ENCODE peak calls at places on chromosomes 11 and 22, in five cellular contexts. R is fibroblast of gingiva, U is HTR-8/SVneo, F is transverse colon, Z is A172. T is an unnamed sample.

GRCh38 chr22:28141614-28142013 is 222.6 kb upstream of the PITPNB start:
- DNase-seq in U (no peak), Z (peak), R (peak), F (no peak), T (no peak)

GRCh38 chr22:35349704-35350538 is 31.0 kb upstream of the HMOX1 start:
- DNase-seq in F (no peak), U (no peak), Z (no peak), R (peak), T (no peak)

GRCh38 chr11:112355726-112356125 is 95.1 kb upstream of the PLET1 start:
- DNase-seq in R (peak), F (no peak), Z (peak), U (peak), T (no peak)

GRCh38 chr11:114679505-114679904 is 1.2 kb downstream of the NXPE2 start:
- DNase-seq in U (no peak), F (no peak), R (no peak), Z (no peak), T (no peak)

GRCh38 chr11:3152471-3153110 is 12.5 kb downstream of the OSBPL5 start:
- DNase-seq in R (no peak), U (no peak), F (no peak), Z (no peak), T (no peak)

GRCh38 chr11:67551127-67551526 is 27.9 kb upstream of the CABP2 start:
- DNase-seq in Z (no peak), U (no peak), R (no peak), F (no peak), T (no peak)

GRCh38 chr11:892106-892505 is 18.5 kb downstream of the CHID1 start:
- DNase-seq in U (no peak), R (no peak), Z (no peak), F (no peak), T (no peak)

GRCh38 chr22:28710889-28711285 is 30.7 kb downstream of the CHEK2 start:
- DNase-seq in R (peak), F (no peak), U (no peak), Z (no peak), T (no peak)

GRCh38 chr11:15374418-15374817 is 259.7 kb downstream of the INSC start:
- DNase-seq in U (no peak), F (no peak), R (no peak), Z (no peak), T (no peak)

GRCh38 chr11:1369371-1370005 is 20.2 kb upstream of the BRSK2 start:
- DNase-seq in U (no peak), Z (no peak), R (no peak), F (no peak), T (no peak)

GRCh38 chr11:103807806-103808205 is 228.6 kb upstream of the DDI1 start:
- DNase-seq in F (no peak), R (no peak), U (no peak), Z (no peak), T (no peak)

GRCh38 chr11:116427903-116428637 is 344.7 kb downstream of the BUD13 start:
- DNase-seq in F (no peak), U (no peak), Z (peak), R (no peak), T (no peak)

GRCh38 chr22:33781396-33781795 is 138.9 kb downstream of the LARGE1 start:
- DNase-seq in F (no peak), Z (no peak), R (peak), U (no peak), T (no peak)

GRCh38 chr11:113289341-113290187 is 24.8 kb upstream of the TTC12 start:
- DNase-seq in Z (peak), F (peak), R (peak), U (peak), T (peak)

GRCh38 chr11:109783842-109784241 is 309.4 kb upstream of the ZC3H12C start:
- DNase-seq in F (peak), U (no peak), R (no peak), Z (no peak), T (no peak)

GRCh38 chr11:3816673-3817072 is 8.3 kb downstream of the PGAP2 start:
- DNase-seq in U (no peak), R (no peak), F (no peak), Z (no peak), T (no peak)

GRCh38 chr11:2294340-2295290 is 7.1 kb downstream of the C11orf21 start:
- DNase-seq in R (no peak), U (no peak), F (no peak), Z (no peak), T (peak)

GRCh38 chr11:115999437-115999836 is 495.2 kb upstream of the CADM1 start:
- DNase-seq in Z (no peak), U (no peak), F (no peak), R (no peak), T (no peak)

GRCh38 chr22:32144875-32145274 is 14.2 kb downstream of the C22orf42 start:
- DNase-seq in F (no peak), Z (no peak), R (no peak), U (no peak), T (peak)

GRCh38 chr11:112961751-112962747 is 829 bp downstream of the NCAM1 start:
- DNase-seq in Z (no peak), F (peak), R (no peak), U (peak), T (peak)

GRCh38 chr22:19448739-19449421 is 1.4 kb upstream of the C22orf39 start:
- DNase-seq in Z (no peak), R (no peak), F (no peak), U (no peak), T (peak)

GRCh38 chr11:18705651-18706281 is 7.2 kb downstream of the TMEM86A start:
- DNase-seq in F (peak), U (no peak), Z (no peak), R (no peak), T (peak)

GRCh38 chr22:25141994-25142620 is 57.6 kb upstream of the CRYBB3 start:
- DNase-seq in U (no peak), Z (no peak), R (no peak), F (no peak), T (no peak)

GRCh38 chr11:96137357-96137756 is 205.6 kb downstream of the MAML2 start:
- DNase-seq in Z (no peak), F (no peak), R (no peak), U (no peak), T (no peak)

GRCh38 chr11:72224587-72225410 is at the start of gene INPPL1:
- DNase-seq in F (peak), R (no peak), U (no peak), Z (no peak), T (peak)

GRCh38 chr11:409008-409599 is 5.7 kb downstream of the SIGIRR start:
- DNase-seq in U (no peak), R (no peak), F (no peak), Z (no peak), T (no peak)

GRCh38 chr11:108592591-108593213 is 866 bp downstream of the EXPH5 start:
- DNase-seq in F (peak), U (no peak), R (no peak), Z (no peak), T (peak)